ENCODE peak calls at places on chromosome 14, in nine cellular contexts. One of them, this sample, is unnamed.

GRCh38 chr14:52342849-52343606 is 28.9 kb downstream of the PTGER2 start:
- DNase-seq in HCT116: no peak
- DNase-seq in adrenal gland: no peak
- DNase-seq in CD4-positive, alpha-beta T cell: no peak
- DNase-seq in GM13976: no peak
- DNase-seq in fibroblast of the aortic adventitia: peak; percentile 54
- DNase-seq in suprapubic skin: no peak
- DNase-seq in fibroblast of pulmonary artery: peak; percentile 51
- DNase-seq in neural crest cell: no peak
- DNase-seq in this sample: no peak

GRCh38 chr14:81330619-81331122 is 69.5 kb downstream of the STON2 start:
- DNase-seq in HCT116: no peak
- DNase-seq in adrenal gland: no peak
- DNase-seq in CD4-positive, alpha-beta T cell: no peak
- DNase-seq in GM13976: no peak
- DNase-seq in fibroblast of the aortic adventitia: no peak
- DNase-seq in suprapubic skin: no peak
- DNase-seq in fibroblast of pulmonary artery: no peak
- DNase-seq in neural crest cell: no peak
- DNase-seq in this sample: no peak

GRCh38 chr14:28375295-28375694 is 391.3 kb upstream of the FOXG1 start:
- DNase-seq in HCT116: no peak
- DNase-seq in adrenal gland: peak; percentile 14
- DNase-seq in CD4-positive, alpha-beta T cell: no peak
- DNase-seq in GM13976: no peak
- DNase-seq in fibroblast of the aortic adventitia: peak; percentile 38
- DNase-seq in suprapubic skin: no peak
- DNase-seq in fibroblast of pulmonary artery: peak; percentile 69
- DNase-seq in neural crest cell: no peak
- DNase-seq in this sample: no peak

GRCh38 chr14:64673748-64674147 is 30.5 kb upstream of the PLEKHG3 start:
- DNase-seq in HCT116: no peak
- DNase-seq in adrenal gland: no peak
- DNase-seq in CD4-positive, alpha-beta T cell: peak; percentile 20
- DNase-seq in GM13976: no peak
- DNase-seq in fibroblast of the aortic adventitia: no peak
- DNase-seq in suprapubic skin: no peak
- DNase-seq in fibroblast of pulmonary artery: no peak
- DNase-seq in neural crest cell: no peak
- DNase-seq in this sample: no peak

GRCh38 chr14:91409991-91410401 is 7.6 kb downstream of the CCDC88C start:
- DNase-seq in HCT116: no peak
- DNase-seq in adrenal gland: no peak
- DNase-seq in CD4-positive, alpha-beta T cell: no peak
- DNase-seq in GM13976: no peak
- DNase-seq in fibroblast of the aortic adventitia: no peak
- DNase-seq in suprapubic skin: no peak
- DNase-seq in fibroblast of pulmonary artery: no peak
- DNase-seq in neural crest cell: no peak
- DNase-seq in this sample: no peak

GRCh38 chr14:81579115-81579514 is 45.5 kb upstream of the SEL1L start:
- DNase-seq in HCT116: no peak
- DNase-seq in adrenal gland: no peak
- DNase-seq in CD4-positive, alpha-beta T cell: no peak
- DNase-seq in GM13976: no peak
- DNase-seq in fibroblast of the aortic adventitia: no peak
- DNase-seq in suprapubic skin: no peak
- DNase-seq in fibroblast of pulmonary artery: no peak
- DNase-seq in neural crest cell: no peak
- DNase-seq in this sample: no peak

GRCh38 chr14:26905219-26905618 is 307.4 kb upstream of the NOVA1 start:
- DNase-seq in HCT116: no peak
- DNase-seq in adrenal gland: no peak
- DNase-seq in CD4-positive, alpha-beta T cell: no peak
- DNase-seq in GM13976: no peak
- DNase-seq in fibroblast of the aortic adventitia: no peak
- DNase-seq in suprapubic skin: no peak
- DNase-seq in fibroblast of pulmonary artery: no peak
- DNase-seq in neural crest cell: no peak
- DNase-seq in this sample: no peak

GRCh38 chr14:36057452-36058142 is 118.9 kb downstream of the PTCSC3 start:
- DNase-seq in HCT116: peak; percentile 16
- DNase-seq in adrenal gland: no peak
- DNase-seq in CD4-positive, alpha-beta T cell: no peak
- DNase-seq in GM13976: no peak
- DNase-seq in fibroblast of the aortic adventitia: no peak
- DNase-seq in suprapubic skin: no peak
- DNase-seq in fibroblast of pulmonary artery: no peak
- DNase-seq in neural crest cell: no peak
- DNase-seq in this sample: no peak

GRCh38 chr14:53947452-53948180 is 9.0 kb downstream of the BMP4 start:
- DNase-seq in HCT116: no peak
- DNase-seq in adrenal gland: no peak
- DNase-seq in CD4-positive, alpha-beta T cell: no peak
- DNase-seq in GM13976: no peak
- DNase-seq in fibroblast of the aortic adventitia: no peak
- DNase-seq in suprapubic skin: no peak
- DNase-seq in fibroblast of pulmonary artery: no peak
- DNase-seq in neural crest cell: no peak
- DNase-seq in this sample: no peak

GRCh38 chr14:71206766-71207371 is 299.6 kb downstream of the PCNX1 start:
- DNase-seq in HCT116: no peak
- DNase-seq in adrenal gland: peak; percentile 86
- DNase-seq in CD4-positive, alpha-beta T cell: no peak
- DNase-seq in GM13976: no peak
- DNase-seq in fibroblast of the aortic adventitia: peak; percentile 85
- DNase-seq in suprapubic skin: no peak
- DNase-seq in fibroblast of pulmonary artery: peak; percentile 91
- DNase-seq in neural crest cell: no peak
- DNase-seq in this sample: no peak

GRCh38 chr14:71209888-71210287 is 302.6 kb downstream of the PCNX1 start:
- DNase-seq in HCT116: no peak
- DNase-seq in adrenal gland: no peak
- DNase-seq in CD4-positive, alpha-beta T cell: no peak
- DNase-seq in GM13976: no peak
- DNase-seq in fibroblast of the aortic adventitia: no peak
- DNase-seq in suprapubic skin: no peak
- DNase-seq in fibroblast of pulmonary artery: no peak
- DNase-seq in neural crest cell: no peak
- DNase-seq in this sample: no peak

GRCh38 chr14:71206123-71206522 is 298.9 kb downstream of the PCNX1 start:
- DNase-seq in HCT116: no peak
- DNase-seq in adrenal gland: no peak
- DNase-seq in CD4-positive, alpha-beta T cell: no peak
- DNase-seq in GM13976: no peak
- DNase-seq in fibroblast of the aortic adventitia: no peak
- DNase-seq in suprapubic skin: no peak
- DNase-seq in fibroblast of pulmonary artery: no peak
- DNase-seq in neural crest cell: no peak
- DNase-seq in this sample: no peak

GRCh38 chr14:71212093-71212492 is 304.8 kb downstream of the PCNX1 start:
- DNase-seq in HCT116: no peak
- DNase-seq in adrenal gland: no peak
- DNase-seq in CD4-positive, alpha-beta T cell: no peak
- DNase-seq in GM13976: no peak
- DNase-seq in fibroblast of the aortic adventitia: no peak
- DNase-seq in suprapubic skin: no peak
- DNase-seq in fibroblast of pulmonary artery: no peak
- DNase-seq in neural crest cell: no peak
- DNase-seq in this sample: no peak

DNA sequence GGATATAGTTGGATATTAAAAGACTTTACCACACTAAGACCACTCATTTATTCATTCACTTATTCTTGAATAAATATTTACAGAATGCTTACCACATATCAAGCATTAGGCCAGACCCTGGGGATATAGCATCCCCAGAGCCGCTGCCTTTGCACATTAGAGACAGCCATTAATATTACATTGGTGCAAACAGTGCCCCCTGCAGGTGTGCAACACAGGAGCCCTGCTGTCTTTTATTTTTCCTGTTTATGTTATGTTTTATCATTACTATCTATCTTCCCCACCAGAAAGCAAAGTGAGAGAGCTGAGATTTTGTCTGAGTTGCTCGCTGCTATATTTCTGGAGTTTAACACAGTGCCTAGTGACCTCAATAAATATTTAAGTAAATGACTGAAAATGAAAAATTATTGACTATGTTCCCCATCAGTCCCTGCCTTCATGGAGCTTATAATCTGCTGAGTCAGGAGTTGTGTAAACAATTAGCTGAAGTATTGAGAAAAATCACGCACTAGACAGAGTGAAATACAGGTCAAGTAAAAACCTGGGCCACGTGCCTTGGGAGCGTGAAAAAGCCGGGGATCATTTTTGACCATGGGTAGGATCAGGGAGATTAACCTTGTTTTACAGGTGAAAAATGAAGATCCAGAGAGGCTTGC is 301.6 kb downstream of the PCNX1 start:
- DNase-seq in HCT116: no peak
- DNase-seq in adrenal gland: no peak
- DNase-seq in CD4-positive, alpha-beta T cell: no peak
- DNase-seq in GM13976: no peak
- DNase-seq in fibroblast of the aortic adventitia: no peak
- DNase-seq in suprapubic skin: no peak
- DNase-seq in fibroblast of pulmonary artery: no peak
- DNase-seq in neural crest cell: no peak
- DNase-seq in this sample: no peak
- TF ChIP-seq CTCF in HCT116: peak; percentile 55
- TF ChIP-seq CTCF in adrenal gland: no peak
- TF ChIP-seq CTCF in CD4-positive, alpha-beta T cell: no peak
- TF ChIP-seq CTCF in GM13976: no peak
- TF ChIP-seq CTCF in fibroblast of the aortic adventitia: no peak
- TF ChIP-seq CTCF in suprapubic skin: no peak
- TF ChIP-seq CTCF in fibroblast of pulmonary artery: peak; percentile 1
- TF ChIP-seq CTCF in neural crest cell: peak; percentile 36
- TF ChIP-seq CTCF in this sample: no peak

DNA sequence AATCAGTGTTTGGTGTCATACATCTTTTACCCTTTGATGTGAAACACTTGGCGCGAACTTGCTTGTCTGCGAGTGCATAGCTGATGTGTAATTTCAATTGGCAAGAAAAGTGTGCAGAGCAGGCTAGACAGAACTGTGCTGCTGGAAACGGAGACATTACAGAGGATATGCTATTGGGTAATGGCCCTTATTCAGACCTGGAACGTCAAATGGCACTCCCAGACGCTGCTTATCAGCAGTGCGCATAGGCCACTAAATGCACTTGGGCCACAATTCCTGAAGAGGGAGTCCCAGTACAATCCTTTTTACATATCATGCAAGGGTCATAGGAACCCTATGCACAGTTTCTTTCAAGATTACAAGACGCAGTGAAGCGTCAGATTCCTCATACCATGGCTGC is 15.7 kb upstream of the SLC10A1 start:
- DNase-seq in HCT116: no peak
- DNase-seq in adrenal gland: no peak
- DNase-seq in CD4-positive, alpha-beta T cell: no peak
- DNase-seq in GM13976: no peak
- DNase-seq in fibroblast of the aortic adventitia: no peak
- DNase-seq in suprapubic skin: no peak
- DNase-seq in fibroblast of pulmonary artery: no peak
- DNase-seq in neural crest cell: no peak
- DNase-seq in this sample: no peak
- TF ChIP-seq CTCF in HCT116: peak; percentile 35
- TF ChIP-seq CTCF in adrenal gland: no peak
- TF ChIP-seq CTCF in CD4-positive, alpha-beta T cell: no peak
- TF ChIP-seq CTCF in GM13976: no peak
- TF ChIP-seq CTCF in fibroblast of the aortic adventitia: no peak
- TF ChIP-seq CTCF in suprapubic skin: no peak
- TF ChIP-seq CTCF in fibroblast of pulmonary artery: no peak
- TF ChIP-seq CTCF in neural crest cell: no peak
- TF ChIP-seq CTCF in this sample: no peak

GRCh38 chr14:95495538-95496025 is 20.9 kb downstream of the SYNE3 start:
- DNase-seq in HCT116: no peak
- DNase-seq in adrenal gland: no peak
- DNase-seq in CD4-positive, alpha-beta T cell: no peak
- DNase-seq in GM13976: peak; percentile 81
- DNase-seq in fibroblast of the aortic adventitia: no peak
- DNase-seq in suprapubic skin: no peak
- DNase-seq in fibroblast of pulmonary artery: no peak
- DNase-seq in neural crest cell: no peak
- DNase-seq in this sample: no peak

GRCh38 chr14:95495093-95495492 is 21.4 kb downstream of the SYNE3 start:
- DNase-seq in HCT116: no peak
- DNase-seq in adrenal gland: no peak
- DNase-seq in CD4-positive, alpha-beta T cell: no peak
- DNase-seq in GM13976: no peak
- DNase-seq in fibroblast of the aortic adventitia: no peak
- DNase-seq in suprapubic skin: no peak
- DNase-seq in fibroblast of pulmonary artery: no peak
- DNase-seq in neural crest cell: no peak
- DNase-seq in this sample: no peak

GRCh38 chr14:95493976-95494375 is 22.5 kb downstream of the SYNE3 start:
- DNase-seq in HCT116: no peak
- DNase-seq in adrenal gland: no peak
- DNase-seq in CD4-positive, alpha-beta T cell: no peak
- DNase-seq in GM13976: no peak
- DNase-seq in fibroblast of the aortic adventitia: no peak
- DNase-seq in suprapubic skin: no peak
- DNase-seq in fibroblast of pulmonary artery: no peak
- DNase-seq in neural crest cell: no peak
- DNase-seq in this sample: no peak

GRCh38 chr14:95493503-95493902 is 22.9 kb downstream of the SYNE3 start:
- DNase-seq in HCT116: no peak
- DNase-seq in adrenal gland: no peak
- DNase-seq in CD4-positive, alpha-beta T cell: no peak
- DNase-seq in GM13976: no peak
- DNase-seq in fibroblast of the aortic adventitia: no peak
- DNase-seq in suprapubic skin: no peak
- DNase-seq in fibroblast of pulmonary artery: no peak
- DNase-seq in neural crest cell: no peak
- DNase-seq in this sample: no peak

DNA sequence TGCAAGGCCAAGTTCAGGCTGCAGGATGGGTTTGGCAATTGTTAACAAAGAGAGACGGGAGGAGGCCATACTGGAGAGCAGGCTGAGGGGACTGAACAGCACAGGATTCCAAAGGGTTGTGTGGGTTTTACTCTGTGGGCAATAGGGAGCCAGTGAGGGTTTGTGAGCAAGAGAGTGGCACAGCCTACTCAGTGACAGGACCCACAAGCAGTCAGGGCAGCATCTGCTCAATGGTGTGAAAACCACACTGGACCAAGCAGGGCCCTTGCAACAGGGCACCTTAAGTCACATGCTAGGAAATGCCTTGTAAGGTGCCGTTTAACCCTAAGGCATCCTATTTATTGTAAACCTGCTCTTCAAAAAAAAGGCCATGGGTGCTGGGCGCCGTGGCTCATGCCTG is 22.0 kb downstream of the SYNE3 start:
- DNase-seq in HCT116: no peak
- DNase-seq in adrenal gland: no peak
- DNase-seq in CD4-positive, alpha-beta T cell: no peak
- DNase-seq in GM13976: no peak
- DNase-seq in fibroblast of the aortic adventitia: no peak
- DNase-seq in suprapubic skin: no peak
- DNase-seq in fibroblast of pulmonary artery: no peak
- DNase-seq in neural crest cell: no peak
- DNase-seq in this sample: no peak
- TF ChIP-seq CTCF in HCT116: no peak
- TF ChIP-seq CTCF in adrenal gland: no peak
- TF ChIP-seq CTCF in CD4-positive, alpha-beta T cell: no peak
- TF ChIP-seq CTCF in GM13976: no peak
- TF ChIP-seq CTCF in fibroblast of the aortic adventitia: no peak
- TF ChIP-seq CTCF in suprapubic skin: no peak
- TF ChIP-seq CTCF in fibroblast of pulmonary artery: no peak
- TF ChIP-seq CTCF in neural crest cell: no peak
- TF ChIP-seq CTCF in this sample: no peak

GRCh38 chr14:30464481-30464880 is 94.5 kb upstream of the G2E3 start:
- DNase-seq in HCT116: no peak
- DNase-seq in adrenal gland: no peak
- DNase-seq in CD4-positive, alpha-beta T cell: no peak
- DNase-seq in GM13976: no peak
- DNase-seq in fibroblast of the aortic adventitia: no peak
- DNase-seq in suprapubic skin: no peak
- DNase-seq in fibroblast of pulmonary artery: no peak
- DNase-seq in neural crest cell: no peak
- DNase-seq in this sample: no peak
- TF ChIP-seq CTCF in HCT116: no peak
- TF ChIP-seq CTCF in adrenal gland: no peak
- TF ChIP-seq CTCF in CD4-positive, alpha-beta T cell: no peak
- TF ChIP-seq CTCF in GM13976: no peak
- TF ChIP-seq CTCF in fibroblast of the aortic adventitia: no peak
- TF ChIP-seq CTCF in suprapubic skin: no peak
- TF ChIP-seq CTCF in fibroblast of pulmonary artery: no peak
- TF ChIP-seq CTCF in neural crest cell: no peak
- TF ChIP-seq CTCF in this sample: no peak